ENCODE peak calls at places on chromosomes 6 and 20, in eight cellular contexts. B is NB4; N is activated CD4-positive, alpha-beta T cell treated with anti-CD3 and anti-CD28 coated beads for 48 hours; D is COR-L47; V is effector CD4-positive, alpha-beta T cell; M is naive thymus-derived CD8-positive, alpha-beta T cell; Y is stimulated activated effector memory CD8-positive, alpha-beta T cell treated with anti-CD3 and anti-CD28 coated beads, Interleukin-12 subunit alpha, Interleukin-12 subunit beta, amount 100 ng/mL, for 72 hours; Z is body of pancreas. X is an unnamed sample.

GRCh38 chr20:63942250-63943006 is 13.8 kb downstream of the UCKL1 start:
- DNase-seq in M (peak), Y (no peak), D (no peak), N (peak), V (no peak), B (peak), Z (no peak), X (no peak)

GRCh38 chr6:80282913-80283554 is 176.6 kb downstream of the BCKDHB start:
- DNase-seq in B (no peak), D (no peak), V (no peak), M (no peak), Y (no peak), N (no peak), Z (no peak), X (no peak)

GRCh38 chr6:80132942-80133517 is 26.6 kb downstream of the BCKDHB start:
- DNase-seq in B (peak), M (peak), Y (peak), V (no peak), N (peak), Z (peak), D (peak), X (peak)

GRCh38 chr6:81204741-81205140 is 547.7 kb downstream of the TENT5A start:
- DNase-seq in V (no peak), N (no peak), B (no peak), Y (no peak), Z (no peak), D (peak), M (no peak), X (no peak)

GRCh38 chr20:53138454-53139291 is 166.5 kb downstream of the TSHZ2 start:
- DNase-seq in M (no peak), D (no peak), N (peak), Y (no peak), B (no peak), Z (no peak), V (no peak), X (no peak)

GRCh38 chr20:15887387-15887786 is 685.9 kb downstream of the KIF16B start:
- DNase-seq in Y (no peak), B (no peak), N (no peak), Z (no peak), M (no peak), D (no peak), V (no peak), X (no peak)

GRCh38 chr6:126261792-126262421 is 78.0 kb upstream of the CENPW start:
- DNase-seq in Z (no peak), V (no peak), B (no peak), M (no peak), Y (no peak), N (no peak), D (no peak), X (no peak)

GRCh38 chr6:82612475-82612874 is 248.9 kb downstream of the TPBG start:
- DNase-seq in Z (no peak), N (no peak), B (no peak), Y (no peak), M (no peak), D (peak), V (no peak), X (no peak)

GRCh38 chr6:152583888-152584287 is 53.3 kb downstream of the SYNE1 start:
- DNase-seq in N (no peak), M (no peak), V (no peak), B (no peak), Z (no peak), D (no peak), Y (no peak), X (no peak)

GRCh38 chr20:17947474-17947815 is 21.1 kb downstream of the SNX5 start:
- DNase-seq in B (no peak), D (no peak), M (no peak), N (no peak), Z (no peak), Y (no peak), V (no peak), X (no peak)

X was measured in NCI-H510A.